ENCODE peak calls at places on chromosomes 3 and 15, in six cellular contexts. One of them, this sample, is unnamed.

GRCh38 chr3:58009026-58009748 is 965 bp downstream of the FLNB start:
- DNase-seq in HFFc6: no peak
- DNase-seq in HAP-1: peak
- DNase-seq in myocyte: no peak
- DNase-seq in mucosa of descending colon: peak
- DNase-seq in heart right ventricle: peak
- DNase-seq in this sample: peak

GRCh38 chr3:11629716-11630115 is 14.0 kb downstream of the VGLL4 start:
- DNase-seq in HFFc6: peak
- DNase-seq in HAP-1: no peak
- DNase-seq in myocyte: peak
- DNase-seq in mucosa of descending colon: no peak
- DNase-seq in heart right ventricle: no peak
- DNase-seq in this sample: no peak

GRCh38 chr3:160018959-160019358 is 30.3 kb downstream of the IL12A start:
- DNase-seq in HFFc6: no peak
- DNase-seq in HAP-1: no peak
- DNase-seq in myocyte: no peak
- DNase-seq in mucosa of descending colon: no peak
- DNase-seq in heart right ventricle: no peak
- DNase-seq in this sample: no peak

GRCh38 chr15:42152196-42152920 is 4.1 kb downstream of the PLA2G4F start:
- DNase-seq in HFFc6: no peak
- DNase-seq in HAP-1: no peak
- DNase-seq in myocyte: peak
- DNase-seq in mucosa of descending colon: peak
- DNase-seq in heart right ventricle: no peak
- DNase-seq in this sample: no peak

GRCh38 chr15:57752426-57752825 is 45.9 kb downstream of the POLR2M start:
- DNase-seq in HFFc6: no peak
- DNase-seq in HAP-1: no peak
- DNase-seq in myocyte: no peak
- DNase-seq in mucosa of descending colon: no peak
- DNase-seq in heart right ventricle: peak
- DNase-seq in this sample: no peak

GRCh38 chr15:88894819-88895767 is at the start of gene HAPLN3:
- DNase-seq in HFFc6: no peak
- DNase-seq in HAP-1: peak
- DNase-seq in myocyte: peak
- DNase-seq in mucosa of descending colon: peak
- DNase-seq in heart right ventricle: peak
- DNase-seq in this sample: peak

GRCh38 chr3:9402410-9403228 is 5.2 kb downstream of the SETD5 start:
- DNase-seq in HFFc6: no peak
- DNase-seq in HAP-1: peak
- DNase-seq in myocyte: peak
- DNase-seq in mucosa of descending colon: peak
- DNase-seq in heart right ventricle: no peak
- DNase-seq in this sample: no peak

GRCh38 chr3:194348354-194348753 is 2.8 kb downstream of the CPN2 start:
- DNase-seq in HFFc6: no peak
- DNase-seq in HAP-1: no peak
- DNase-seq in myocyte: no peak
- DNase-seq in mucosa of descending colon: no peak
- DNase-seq in heart right ventricle: no peak
- DNase-seq in this sample: no peak

GRCh38 chr3:189883113-189883753 is 237.5 kb downstream of the P3H2 start:
- DNase-seq in HFFc6: no peak
- DNase-seq in HAP-1: no peak
- DNase-seq in myocyte: no peak
- DNase-seq in mucosa of descending colon: no peak
- DNase-seq in heart right ventricle: no peak
- DNase-seq in this sample: no peak

GRCh38 chr3:46538803-46539442 is 27.2 kb downstream of the LRRC2 start:
- DNase-seq in HFFc6: peak
- DNase-seq in HAP-1: no peak
- DNase-seq in myocyte: no peak
- DNase-seq in mucosa of descending colon: peak
- DNase-seq in heart right ventricle: peak
- DNase-seq in this sample: peak

GRCh38 chr3:154244644-154245043 is 79.6 kb downstream of the DHX36 start:
- DNase-seq in HFFc6: no peak
- DNase-seq in HAP-1: no peak
- DNase-seq in myocyte: no peak
- DNase-seq in mucosa of descending colon: no peak
- DNase-seq in heart right ventricle: no peak
- DNase-seq in this sample: no peak

GRCh38 chr3:188230962-188231361 is 77.0 kb downstream of the LPP start:
- DNase-seq in HFFc6: peak
- DNase-seq in HAP-1: no peak
- DNase-seq in myocyte: peak
- DNase-seq in mucosa of descending colon: no peak
- DNase-seq in heart right ventricle: no peak
- DNase-seq in this sample: no peak

GRCh38 chr3:74713977-74714376 is 99.5 kb upstream of the CNTN3 start:
- DNase-seq in HFFc6: no peak
- DNase-seq in HAP-1: no peak
- DNase-seq in myocyte: no peak
- DNase-seq in mucosa of descending colon: no peak
- DNase-seq in heart right ventricle: no peak
- DNase-seq in this sample: no peak

GRCh38 chr3:38158472-38158871 is 6.9 kb upstream of the OXSR1 start:
- DNase-seq in HFFc6: no peak
- DNase-seq in HAP-1: no peak
- DNase-seq in myocyte: no peak
- DNase-seq in mucosa of descending colon: no peak
- DNase-seq in heart right ventricle: no peak
- DNase-seq in this sample: no peak

GRCh38 chr3:132422531-132422930 is 5.2 kb downstream of the DNAJC13 start:
- DNase-seq in HFFc6: no peak
- DNase-seq in HAP-1: no peak
- DNase-seq in myocyte: no peak
- DNase-seq in mucosa of descending colon: no peak
- DNase-seq in heart right ventricle: no peak
- DNase-seq in this sample: no peak

GRCh38 chr3:145760036-145760435 is 400.9 kb downstream of the PLOD2 start:
- DNase-seq in HFFc6: no peak
- DNase-seq in HAP-1: no peak
- DNase-seq in myocyte: no peak
- DNase-seq in mucosa of descending colon: no peak
- DNase-seq in heart right ventricle: no peak
- DNase-seq in this sample: no peak

GRCh38 chr3:33918357-33918756 is 119.9 kb downstream of the PDCD6IP start:
- DNase-seq in HFFc6: no peak
- DNase-seq in HAP-1: no peak
- DNase-seq in myocyte: peak
- DNase-seq in mucosa of descending colon: no peak
- DNase-seq in heart right ventricle: no peak
- DNase-seq in this sample: no peak